ENCODE peak calls at places on chromosomes 2 and 18, in five cellular contexts. Q, S, A, G and F are unnamed samples.

GRCh38 chr18:50268022-50268747 is 1.9 kb upstream of the CFAP53 start:
- DNase-seq in Q (no peak), S (peak; percentile 95), A (peak; percentile 7), G (no peak), F (no peak)

GRCh38 chr2:106020821-106021316 is 173.2 kb downstream of the UXS1 start:
- DNase-seq in Q (no peak), S (no peak), A (no peak), G (no peak), F (no peak)

GRCh38 chr18:23998811-23999210 is 15.7 kb upstream of the TTC39C start:
- DNase-seq in Q (no peak), S (no peak), A (no peak), G (peak; percentile 95), F (peak; percentile 79)

GRCh38 chr2:62439425-62439824 is 66.6 kb downstream of the TMEM17 start:
- DNase-seq in Q (no peak), S (no peak), A (no peak), G (no peak), F (no peak)

GRCh38 chr18:7746106-7746505 is 179.0 kb downstream of the PTPRM start:
- DNase-seq in Q (no peak), S (no peak), A (no peak), G (no peak), F (no peak)

GRCh38 chr2:1613078-1613445 is 131.3 kb downstream of the PXDN start:
- DNase-seq in Q (no peak), S (no peak), A (no peak), G (no peak), F (no peak)

GRCh38 chr2:26848336-26849055 is 564 bp downstream of the DPYSL5 start:
- DNase-seq in Q (no peak), S (no peak), A (no peak), G (no peak), F (no peak)

GRCh38 chr18:12308386-12309100 is 502 bp downstream of the TUBB6 start:
- DNase-seq in Q (peak; percentile 55), S (peak; percentile 84), A (peak; percentile 88), G (peak; percentile 81), F (peak; percentile 22)

GRCh38 chr2:157938556-157938955 is 62.4 kb upstream of the ACVR1 start:
- DNase-seq in Q (no peak), S (no peak), A (no peak), G (no peak), F (no peak)

DNA sequence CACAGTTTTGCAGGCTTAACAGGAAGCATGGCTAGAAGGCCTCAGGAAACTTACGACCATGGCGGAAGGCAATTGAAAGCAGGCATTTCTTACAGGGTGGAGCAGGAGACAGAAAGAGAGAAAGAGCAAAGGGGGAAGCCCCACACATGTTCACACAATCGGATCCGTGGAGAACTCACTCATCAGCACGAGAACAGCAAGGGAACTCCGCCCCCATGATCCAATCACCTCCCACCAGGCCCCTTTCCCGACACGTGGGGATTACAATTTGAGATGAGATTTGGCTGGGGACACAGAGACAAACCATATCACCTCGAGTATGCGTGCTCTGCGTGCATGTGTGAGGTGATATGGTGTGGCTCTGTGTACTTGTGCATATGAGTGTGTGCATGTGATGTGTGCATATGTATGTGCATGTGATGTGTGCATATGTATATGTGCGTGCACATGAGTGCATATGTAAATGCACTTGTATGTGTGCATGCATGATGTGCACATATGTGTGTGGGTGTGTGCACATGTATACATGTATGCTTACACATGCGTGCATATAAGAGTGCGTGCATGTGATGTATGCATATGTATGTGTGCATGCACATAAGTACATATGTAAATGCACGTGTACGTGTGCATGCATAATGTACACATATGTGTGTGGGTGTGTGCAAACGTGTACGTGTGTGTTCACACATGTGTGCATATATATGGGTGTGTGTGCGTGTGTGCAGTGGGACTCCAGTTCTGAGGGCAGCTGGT is 108.7 kb upstream of the HDAC4 start:
- DNase-seq in Q (no peak), S (no peak), A (no peak), G (no peak), F (no peak)
- H3K4me1 ChIP-seq in Q (no peaks in the 10 kb centered on the region), S (no peaks in the 10 kb centered on the region), A (no peaks in the 10 kb centered on the region), G (no peaks in the 10 kb centered on the region), F (no peaks in the 10 kb centered on the region)

DNA sequence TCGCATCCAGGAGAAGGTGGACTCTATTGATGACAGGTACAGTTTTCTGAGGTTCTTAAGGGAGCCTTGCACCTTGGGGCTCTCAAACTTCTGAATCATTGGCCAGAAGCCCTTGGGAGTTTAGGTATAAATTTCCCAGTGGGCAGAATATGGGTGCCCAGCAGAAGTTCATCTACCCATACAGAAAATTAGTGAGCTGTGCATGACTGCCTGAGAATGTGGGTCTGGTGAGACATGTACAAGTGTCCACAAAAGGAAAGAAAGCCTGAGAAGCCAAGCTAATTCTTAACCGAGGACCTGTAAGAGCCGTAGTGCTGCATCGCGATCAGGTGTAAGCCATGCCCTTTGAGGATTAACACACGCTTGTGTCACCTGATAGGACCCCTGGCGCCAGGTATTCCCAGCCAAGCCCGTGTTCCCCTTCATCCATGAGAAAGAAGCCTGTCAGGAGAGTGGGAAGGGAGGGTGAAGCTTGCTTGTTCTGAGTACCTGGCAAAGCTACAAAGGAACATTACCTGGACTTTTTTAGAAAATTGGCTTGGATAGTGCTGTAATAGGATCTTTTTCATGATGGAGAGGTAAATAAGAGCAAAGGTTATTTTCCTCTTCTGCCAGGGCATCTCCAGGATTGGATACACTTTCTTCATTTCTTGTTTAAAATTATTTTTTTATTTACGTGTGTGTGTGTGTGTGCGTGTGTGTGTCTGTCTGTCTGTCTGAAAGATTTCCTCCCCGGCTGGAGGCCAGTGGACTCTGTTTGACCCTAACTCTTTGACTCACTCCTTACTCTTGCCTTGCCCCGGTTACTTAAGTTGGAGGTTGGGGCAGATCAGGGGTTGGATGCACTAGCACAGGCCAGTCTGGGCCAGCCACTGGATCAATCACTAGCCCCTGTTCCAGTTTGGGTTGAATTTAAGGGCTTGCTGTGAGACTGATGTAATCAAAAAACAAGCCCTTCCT is 90.4 kb upstream of the EML6 start:
- DNase-seq in Q (no peak), S (no peak), A (peak; percentile 83), G (no peak), F (no peak)
- H3K4me1 ChIP-seq in Q (peaks cover 12% of the 10 kb centered on the region), S (peaks cover 6% of the 10 kb centered on the region), A (peaks cover 17% of the 10 kb centered on the region), G (no peaks in the 10 kb centered on the region), F (peaks cover 3% of the 10 kb centered on the region)

GRCh38 chr2:227411320-227411989 is 23.7 kb upstream of the SCYGR1 start:
- DNase-seq in Q (no peak), S (no peak), A (peak; percentile 39), G (peak; percentile 36), F (no peak)

GRCh38 chr2:227412877-227413276 is 25.1 kb upstream of the SCYGR1 start:
- DNase-seq in Q (no peak), S (no peak), A (no peak), G (no peak), F (no peak)

GRCh38 chr2:227411990-227412350 is 24.2 kb upstream of the SCYGR1 start:
- DNase-seq in Q (no peak), S (no peak), A (peak; percentile 36), G (peak; percentile 32), F (no peak)

GRCh38 chr2:227414846-227415245 is 27.1 kb upstream of the SCYGR1 start:
- DNase-seq in Q (no peak), S (no peak), A (peak; percentile 66), G (peak; percentile 73), F (no peak)

GRCh38 chr2:227413371-227413770 is 25.6 kb upstream of the SCYGR1 start:
- DNase-seq in Q (no peak), S (no peak), A (no peak), G (no peak), F (no peak)
- H3K4me1 ChIP-seq in Q (no peaks in the 10 kb centered on the region), S (no peaks in the 10 kb centered on the region), A (peaks cover 4% of the 10 kb centered on the region), G (peaks cover 19% of the 10 kb centered on the region), F (no peaks in the 10 kb centered on the region)

DNA sequence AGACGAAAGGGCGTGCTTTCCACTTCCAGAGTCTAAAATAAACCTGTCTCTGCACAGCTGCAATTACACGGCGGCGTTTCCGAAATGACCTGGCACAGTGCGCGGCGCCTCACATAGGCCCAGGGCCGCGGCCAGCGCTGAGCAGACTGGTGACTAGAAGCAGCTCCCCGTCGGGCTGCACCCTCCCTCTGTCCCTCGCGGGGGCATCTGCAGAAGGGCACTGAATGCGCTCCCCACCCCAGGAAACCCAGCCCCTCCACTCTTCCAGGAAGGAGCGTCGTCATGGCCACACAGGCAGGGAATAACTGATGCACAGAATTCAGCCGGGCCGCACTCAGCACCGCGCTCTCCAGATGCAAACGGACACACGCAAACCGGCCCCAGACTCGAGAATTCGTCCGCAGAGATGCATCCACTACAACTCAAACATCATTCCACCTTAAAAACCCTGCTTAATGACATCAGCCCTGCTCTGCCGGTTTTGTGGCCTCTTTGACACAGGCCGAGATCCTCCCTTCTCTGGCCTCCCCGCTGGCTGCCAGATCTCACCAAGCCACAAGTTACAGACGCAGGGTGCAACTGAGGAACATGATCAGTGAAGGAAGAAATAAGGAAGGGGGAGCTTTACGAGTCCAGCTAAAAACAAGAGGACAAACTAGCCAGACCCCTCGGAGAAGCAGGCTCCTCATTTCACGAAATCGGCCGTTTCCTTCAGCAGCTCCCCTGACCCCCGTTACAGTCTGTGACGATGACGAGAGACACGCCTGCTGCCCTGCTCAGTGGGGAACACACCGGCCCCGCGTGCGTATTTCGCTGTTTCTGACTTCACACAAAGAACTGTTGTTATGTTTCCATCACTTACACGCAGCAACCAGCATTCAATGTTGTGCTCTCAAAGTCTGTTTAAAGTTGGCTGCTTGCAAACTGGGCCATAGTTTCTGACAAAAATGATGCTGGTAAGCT is 40.2 kb downstream of the MBP start:
- DNase-seq in Q (no peak), S (no peak), A (no peak), G (no peak), F (no peak)
- H3K4me1 ChIP-seq in Q (no peaks in the 10 kb centered on the region), S (peaks cover 27% of the 10 kb centered on the region), A (peaks cover 6% of the 10 kb centered on the region), G (peaks cover 28% of the 10 kb centered on the region), F (no peaks in the 10 kb centered on the region)

DNA sequence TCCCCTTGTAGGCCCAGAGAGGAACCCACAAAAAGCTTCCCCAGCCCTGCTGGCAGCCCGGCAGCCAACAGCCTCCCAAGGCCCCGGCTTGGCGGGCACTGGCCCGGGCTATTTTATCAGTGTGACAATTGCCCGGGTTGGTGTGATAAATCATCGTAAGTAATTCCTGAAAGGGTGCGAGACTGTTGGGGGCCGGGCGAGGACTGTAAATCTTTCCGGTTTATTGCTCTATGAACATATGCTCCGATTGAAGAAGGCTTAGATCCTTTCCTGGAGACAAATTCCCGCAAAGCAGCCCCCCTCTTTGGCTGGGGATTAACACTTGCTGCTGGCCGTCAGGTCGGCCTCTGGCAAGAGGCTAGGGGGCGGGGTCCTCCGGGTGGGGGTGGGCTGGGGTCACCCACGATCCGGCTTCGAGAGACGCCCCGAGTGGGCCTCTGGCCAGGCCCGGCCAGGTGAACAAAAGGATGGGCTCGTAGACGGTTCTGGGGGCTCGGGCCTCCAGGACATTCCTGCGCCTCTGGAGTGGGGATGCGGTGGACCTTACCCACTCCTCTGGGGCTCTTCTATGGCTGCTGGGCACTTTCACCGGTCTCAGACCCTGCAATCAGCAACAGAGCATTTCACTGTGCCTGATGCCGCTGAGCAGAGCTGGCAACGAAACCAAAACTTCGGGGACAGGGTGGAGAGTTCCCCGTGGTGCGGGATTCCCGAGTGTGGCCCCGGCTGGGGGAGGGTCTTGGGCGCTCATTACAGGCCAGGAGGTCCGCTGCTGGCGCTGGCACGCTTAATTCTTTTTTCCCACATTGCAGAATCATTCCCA is 2.0 kb downstream of the HOXD3 start:
- DNase-seq in Q (no peak), S (no peak), A (no peak), G (no peak), F (no peak)
- H3K4me1 ChIP-seq in Q (peaks cover 16% of the 10 kb centered on the region), S (peaks cover 23% of the 10 kb centered on the region), A (no peaks in the 10 kb centered on the region), G (no peaks in the 10 kb centered on the region), F (no peaks in the 10 kb centered on the region)

DNA sequence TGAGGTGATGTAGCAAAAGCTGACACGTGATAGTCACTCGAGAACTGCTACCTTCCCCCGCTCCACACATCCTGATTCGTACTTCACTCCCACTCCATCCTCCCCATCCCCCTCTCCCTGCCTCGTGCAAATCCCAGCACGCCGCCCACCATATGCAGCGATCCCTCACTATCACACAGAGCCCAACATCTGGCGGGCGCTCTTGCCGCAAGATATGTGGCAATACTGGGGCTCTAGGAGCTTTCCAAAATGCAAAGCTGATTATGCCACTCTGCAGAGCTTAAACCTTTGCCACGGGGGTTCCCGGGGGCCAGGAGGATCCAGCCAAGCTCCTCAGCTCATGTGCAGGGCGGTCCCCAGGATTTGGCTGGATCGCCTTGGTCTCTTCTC is 37.4 kb downstream of the DNMT3A start:
- DNase-seq in Q (no peak), S (no peak), A (peak; percentile 26), G (no peak), F (no peak)
- H3K4me1 ChIP-seq in Q (no peaks in the 10 kb centered on the region), S (peaks cover 31% of the 10 kb centered on the region), A (peaks cover 12% of the 10 kb centered on the region), G (peaks cover 15% of the 10 kb centered on the region), F (no peaks in the 10 kb centered on the region)